ENCODE peak calls at places on chromosomes 2 and 18, in four cellular contexts. T is AG04450, O is spleen, X is body of pancreas. M is an unnamed sample.

GRCh38 chr2:106115250-106115649 is 78.9 kb downstream of the UXS1 start:
- DNase-seq in T (no peak), O (no peak), X (no peak), M (no peak)

GRCh38 chr2:96342085-96342484 is 6.5 kb downstream of the NCAPH start:
- DNase-seq in T (peak; percentile 71), O (no peak), X (no peak), M (no peak)

GRCh38 chr2:3362686-3363085 is 14.9 kb downstream of the EIPR1 start:
- DNase-seq in T (no peak), O (no peak), X (no peak), M (no peak)

GRCh38 chr2:235271936-235272335 is 221.9 kb upstream of the AGAP1 start:
- DNase-seq in T (no peak), O (no peak), X (no peak), M (no peak)

GRCh38 chr2:127961729-127962128 is 66.1 kb downstream of the SAP130 start:
- DNase-seq in T (no peak), O (no peak), X (no peak), M (no peak)

GRCh38 chr2:96970910-96971309 is 15.5 kb downstream of the FAM178B start:
- DNase-seq in T (no peak), O (no peak), X (no peak), M (no peak)

GRCh38 chr2:28252308-28252707 is 140.3 kb upstream of the FOSL2 start:
- DNase-seq in T (no peak), O (no peak), X (no peak), M (no peak)

GRCh38 chr2:140891614-140892212 is 1239.1 kb downstream of the LRP1B start:
- DNase-seq in T (no peak), O (no peak), X (no peak), M (no peak)

GRCh38 chr18:210780-211179 is 52.4 kb downstream of the USP14 start:
- DNase-seq in T (no peak), O (no peak), X (no peak), M (no peak)

GRCh38 chr2:120378605-120379004 is 32.7 kb downstream of the INHBB start:
- DNase-seq in T (no peak), O (no peak), X (no peak), M (peak; percentile 11)

GRCh38 chr2:215812966-215813365 is 200.4 kb downstream of the MREG start:
- DNase-seq in T (no peak), O (no peak), X (no peak), M (no peak)

GRCh38 chr2:14826518-14826917 is 194.0 kb downstream of the LRATD1 start:
- DNase-seq in T (no peak), O (no peak), X (no peak), M (no peak)

GRCh38 chr2:27086722-27087446 is at the start of gene KHK:
- DNase-seq in T (no peak), O (peak; percentile 92), X (peak; percentile 73), M (peak; percentile 75)

GRCh38 chr2:48277153-48277552 is 252.8 kb upstream of the STON1 start:
- DNase-seq in T (no peak), O (no peak), X (no peak), M (no peak)

GRCh38 chr18:9321017-9321452 is 13.5 kb upstream of the TWSG1 start:
- DNase-seq in T (peak; percentile 78), O (no peak), X (no peak), M (no peak)

GRCh38 chr2:187989925-187990623 is 301.6 kb upstream of the GULP1 start:
- DNase-seq in T (no peak), O (no peak), X (no peak), M (no peak)

GRCh38 chr2:101741775-101742520 is 44.4 kb downstream of the MAP4K4 start:
- DNase-seq in T (no peak), O (no peak), X (peak; percentile 33), M (no peak)

GRCh38 chr2:134124047-134124753 is 129.7 kb upstream of the MGAT5 start:
- DNase-seq in T (no peak), O (no peak), X (peak; percentile 62), M (no peak)

GRCh38 chr2:77520981-77521380 is 1.2 kb downstream of the LRRTM4 start:
- DNase-seq in T (no peak), O (no peak), X (no peak), M (no peak)

DNA sequence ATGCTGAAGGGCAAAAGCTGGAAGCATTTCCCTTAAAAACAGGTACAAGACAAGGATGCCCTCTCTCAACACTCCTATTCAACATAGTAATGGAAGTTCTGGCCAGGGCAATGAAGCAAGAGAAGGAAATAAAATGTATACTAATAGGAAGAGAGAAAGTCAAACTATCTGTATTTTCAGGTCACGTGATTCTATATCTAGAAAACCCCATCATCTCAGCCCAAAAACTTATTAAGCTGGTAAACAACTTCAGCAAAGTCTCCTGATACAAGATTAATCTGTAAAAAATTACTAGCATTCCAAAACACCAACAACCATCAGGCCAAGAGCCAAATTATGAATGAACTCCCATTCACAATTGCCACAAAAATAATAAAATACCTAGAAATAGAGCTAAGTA is 213.2 kb upstream of the CNTNAP5 start:
- DNase-seq in T (no peak), O (no peak), X (no peak), M (no peak)
- H3K9me3 ChIP-seq in T (peaks cover 14% of the 10 kb centered on the region), O (peaks cover 31% of the 10 kb centered on the region), X (peaks cover 8% of the 10 kb centered on the region), M (no peaks in the 10 kb centered on the region)

GRCh38 chr2:74006424-74006823 is 21.7 kb downstream of the TET3 start:
- DNase-seq in T (no peak), O (peak; percentile 38), X (no peak), M (no peak)

GRCh38 chr2:74005786-74006185 is 21.1 kb downstream of the TET3 start:
- DNase-seq in T (no peak), O (peak; percentile 29), X (no peak), M (no peak)

GRCh38 chr2:74009577-74009976 is 24.9 kb downstream of the TET3 start:
- DNase-seq in T (no peak), O (peak; percentile 37), X (no peak), M (no peak)

GRCh38 chr2:74008761-74009395 is 24.2 kb downstream of the TET3 start:
- DNase-seq in T (no peak), O (no peak), X (no peak), M (no peak)

GRCh38 chr2:74007120-74007519 is 22.4 kb downstream of the TET3 start:
- DNase-seq in T (no peak), O (no peak), X (no peak), M (no peak)
- H3K4me3 ChIP-seq in T (no peak overlapping the region), O (no peak overlapping the region), X (no peak overlapping the region), M (no peak overlapping the region)

GRCh38 chr2:72043985-72044384 is 103.7 kb downstream of the CYP26B1 start:
- DNase-seq in T (no peak), O (no peak), X (no peak), M (no peak)

GRCh38 chr2:72050734-72051133 is 96.9 kb downstream of the CYP26B1 start:
- DNase-seq in T (no peak), O (no peak), X (no peak), M (no peak)

GRCh38 chr2:72051971-72052505 is 95.6 kb downstream of the CYP26B1 start:
- DNase-seq in T (no peak), O (no peak), X (no peak), M (no peak)

DNA sequence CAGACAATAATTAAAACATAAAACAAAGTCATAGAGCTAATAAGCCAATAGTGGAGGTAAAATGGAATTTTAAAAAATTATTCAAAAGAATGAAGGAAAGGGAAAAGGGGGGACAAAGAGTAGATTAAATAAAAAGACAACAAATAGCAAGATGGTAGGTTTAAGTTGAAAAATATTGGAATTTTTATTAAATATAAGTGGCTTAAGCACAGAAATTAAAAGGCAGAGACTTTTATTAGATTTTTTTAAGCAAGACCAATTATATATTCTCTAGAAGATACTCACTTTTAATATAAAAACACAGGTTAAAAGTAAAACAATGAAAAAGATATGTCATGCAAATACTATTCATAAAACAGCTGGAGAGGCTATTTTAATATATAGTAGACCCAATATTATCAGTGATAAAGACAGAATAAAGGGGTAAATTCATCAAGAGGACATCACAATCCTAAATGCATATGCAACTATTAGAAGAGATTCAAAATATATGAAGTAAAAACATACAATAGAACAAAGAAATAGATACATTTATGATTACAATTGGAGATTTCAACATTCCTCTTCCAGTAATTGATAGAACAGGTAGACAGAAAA is 98.7 kb downstream of the CYP26B1 start:
- DNase-seq in T (no peak), O (no peak), X (no peak), M (no peak)
- H3K9me3 ChIP-seq in T (no peaks in the 10 kb centered on the region), O (peaks cover 28% of the 10 kb centered on the region), X (no peaks in the 10 kb centered on the region), M (no peaks in the 10 kb centered on the region)

DNA sequence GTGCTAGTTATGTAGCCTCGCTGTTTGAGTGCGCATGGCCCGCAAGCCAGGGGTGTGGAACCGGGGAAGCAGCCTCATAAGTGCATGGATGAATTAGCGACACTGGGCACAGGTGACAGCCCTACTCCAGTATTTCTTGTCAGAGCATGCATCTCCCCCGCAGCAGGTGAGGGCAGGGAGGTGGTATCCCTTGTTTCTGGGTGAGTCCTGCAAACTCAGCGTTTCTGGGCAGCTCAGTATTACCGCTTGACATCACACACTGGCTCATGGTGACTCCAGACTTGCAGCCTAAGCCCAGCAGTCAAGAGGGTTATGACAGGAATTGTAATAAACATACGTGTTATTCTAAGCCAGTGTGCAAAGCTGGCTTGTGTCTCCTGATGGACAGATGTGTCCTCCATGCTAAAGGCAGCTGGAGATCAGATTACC is 2.5 kb downstream of the CABLES1 start:
- DNase-seq in T (no peak), O (no peak), X (no peak), M (no peak)
- H3K4me3 ChIP-seq in T (peak overlapping the region; percentile 75), O (no peak overlapping the region), X (no peak overlapping the region), M (peak overlapping the region; percentile 65)

DNA sequence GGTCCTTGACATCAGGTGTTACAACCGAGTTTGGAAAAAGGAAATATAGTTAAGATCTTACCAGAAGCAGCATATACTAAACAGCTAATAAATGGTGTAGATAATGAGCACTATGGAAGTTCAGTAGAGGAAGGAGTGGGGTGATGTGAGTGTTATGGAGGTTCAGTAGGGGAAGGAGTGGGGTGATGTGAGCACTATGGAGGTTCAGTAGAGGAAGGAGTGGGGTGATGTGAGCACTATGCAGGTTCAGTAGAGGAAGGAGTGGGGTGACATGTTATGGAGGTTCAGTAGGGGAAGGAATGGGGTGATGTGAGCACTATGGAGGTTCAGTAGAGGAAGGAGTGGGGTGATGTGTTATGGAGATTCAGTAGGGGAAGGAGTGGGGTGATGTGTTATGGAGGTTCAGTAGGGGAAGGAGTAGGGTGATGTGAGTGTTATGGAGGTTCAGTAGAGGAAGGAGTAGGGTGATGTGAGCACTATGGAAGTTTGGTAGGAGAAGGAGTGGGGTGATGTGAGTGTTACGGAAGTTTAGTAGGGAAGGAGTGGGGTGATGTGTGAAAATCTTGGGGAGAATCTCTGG is 116.3 kb upstream of the SMAD7 start:
- DNase-seq in T (no peak), O (no peak), X (no peak), M (no peak)
- H3K9me3 ChIP-seq in T (no peaks in the 10 kb centered on the region), O (no peaks in the 10 kb centered on the region), X (no peaks in the 10 kb centered on the region), M (no peaks in the 10 kb centered on the region)